ENCODE peak calls at places on chromosomes 6 and 20, in four cellular contexts. One of them, this sample, is unnamed.

GRCh38 chr20:11453430-11453829 is 464.3 kb upstream of the BTBD3 start:
- DNase-seq in ovary: no peak
- DNase-seq in suprapubic skin: no peak
- DNase-seq in esophagus muscularis mucosa: no peak
- DNase-seq in this sample: no peak

GRCh38 chr6:13461805-13462204 is 25.6 kb downstream of the GFOD1 start:
- DNase-seq in ovary: no peak
- DNase-seq in suprapubic skin: no peak
- DNase-seq in esophagus muscularis mucosa: no peak
- DNase-seq in this sample: no peak

GRCh38 chr6:143592335-143592734 is 80.8 kb upstream of the FUCA2 start:
- DNase-seq in esophagus muscularis mucosa: no peak
- DNase-seq in suprapubic skin: no peak
- DNase-seq in ovary: no peak
- DNase-seq in this sample: no peak

GRCh38 chr6:5995705-5996686 is 10.7 kb downstream of the NRN1 start:
- DNase-seq in esophagus muscularis mucosa: peak; percentile 92
- DNase-seq in suprapubic skin: no peak
- DNase-seq in ovary: peak; percentile 59
- DNase-seq in this sample: no peak

GRCh38 chr6:144897441-144897921 is 612.3 kb downstream of the UTRN start:
- DNase-seq in ovary: no peak
- DNase-seq in suprapubic skin: no peak
- DNase-seq in esophagus muscularis mucosa: no peak
- DNase-seq in this sample: no peak

GRCh38 chr20:6829510-6830116 is 62.1 kb downstream of the BMP2 start:
- DNase-seq in suprapubic skin: no peak
- DNase-seq in esophagus muscularis mucosa: no peak
- DNase-seq in ovary: no peak
- DNase-seq in this sample: no peak

GRCh38 chr6:137709424-137710281 is 157.4 kb upstream of the TNFAIP3 start:
- DNase-seq in suprapubic skin: no peak
- DNase-seq in esophagus muscularis mucosa: no peak
- DNase-seq in ovary: no peak
- DNase-seq in this sample: no peak

GRCh38 chr20:40673442-40673841 is 15.6 kb downstream of the MAFB start:
- DNase-seq in esophagus muscularis mucosa: no peak
- DNase-seq in ovary: no peak
- DNase-seq in suprapubic skin: no peak
- DNase-seq in this sample: no peak

GRCh38 chr6:42745083-42745637 is 743 bp downstream of the TBCC start:
- DNase-seq in ovary: peak; percentile 53
- DNase-seq in suprapubic skin: no peak
- DNase-seq in esophagus muscularis mucosa: no peak
- DNase-seq in this sample: no peak

GRCh38 chr20:64063389-64064144 is 569 bp downstream of the TCEA2 start:
- DNase-seq in suprapubic skin: no peak
- DNase-seq in ovary: peak; percentile 68
- DNase-seq in esophagus muscularis mucosa: no peak
- DNase-seq in this sample: no peak

DNA sequence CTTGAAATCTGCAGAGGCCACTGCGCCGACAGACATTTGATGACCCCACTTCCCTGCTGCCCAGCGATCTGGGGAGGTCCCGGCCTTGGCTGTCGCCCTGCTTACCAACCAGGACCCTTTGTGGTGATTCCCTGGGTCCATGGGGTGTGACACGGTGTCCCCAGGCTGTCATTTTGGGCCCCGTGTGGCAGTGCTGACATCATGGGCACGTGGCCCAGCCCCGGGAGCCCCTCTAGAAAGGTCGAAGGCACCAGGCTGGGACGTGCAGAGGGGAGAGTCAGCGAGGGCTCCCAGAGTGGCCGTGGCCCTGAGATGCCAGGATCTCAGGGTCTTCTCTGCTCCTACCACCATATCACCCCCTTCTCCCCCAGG is 170.0 kb downstream of the TAF4 start:
- DNase-seq in esophagus muscularis mucosa: no peak
- DNase-seq in suprapubic skin: no peak
- DNase-seq in ovary: no peak
- DNase-seq in this sample: no peak
- H3K27me3 ChIP-seq in esophagus muscularis mucosa: no peaks in the 10 kb centered on the region
- H3K27me3 ChIP-seq in suprapubic skin: peaks cover 64% of the 10 kb centered on the region
- H3K27me3 ChIP-seq in ovary: no peaks in the 10 kb centered on the region
- H3K27me3 ChIP-seq in this sample: no peaks in the 10 kb centered on the region

GRCh38 chr6:73058736-73059135 is 166.6 kb downstream of the KHDC1L start:
- DNase-seq in suprapubic skin: no peak
- DNase-seq in esophagus muscularis mucosa: no peak
- DNase-seq in ovary: no peak
- DNase-seq in this sample: no peak

GRCh38 chr6:73051147-73051546 is 174.1 kb downstream of the KHDC1L start:
- DNase-seq in ovary: no peak
- DNase-seq in suprapubic skin: no peak
- DNase-seq in esophagus muscularis mucosa: no peak
- DNase-seq in this sample: no peak

GRCh38 chr6:73049971-73050594 is 175.2 kb downstream of the KHDC1L start:
- DNase-seq in ovary: no peak
- DNase-seq in suprapubic skin: no peak
- DNase-seq in esophagus muscularis mucosa: no peak
- DNase-seq in this sample: no peak

GRCh38 chr6:73050706-73051105 is 174.6 kb downstream of the KHDC1L start:
- DNase-seq in suprapubic skin: no peak
- DNase-seq in ovary: no peak
- DNase-seq in esophagus muscularis mucosa: no peak
- DNase-seq in this sample: no peak

DNA sequence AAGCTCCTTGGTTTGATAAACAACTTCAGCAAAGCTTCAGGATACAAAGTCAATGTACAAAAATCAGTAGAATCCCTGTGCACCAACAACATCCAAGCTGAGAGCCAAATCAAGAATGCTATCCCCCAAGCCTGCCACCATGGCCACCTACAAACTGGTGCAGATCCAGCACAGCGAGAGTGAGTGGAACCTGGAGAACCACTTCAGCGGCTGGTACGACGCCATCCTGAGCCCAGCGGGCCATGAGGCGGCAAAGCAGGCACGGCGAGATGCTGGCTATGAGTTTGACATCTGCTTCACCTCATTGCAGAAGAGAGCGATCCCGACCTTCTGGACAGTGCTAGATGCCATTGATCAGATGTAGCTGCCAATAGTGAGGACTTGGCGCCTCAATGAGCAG is 170.3 kb downstream of the KHDC1L start:
- DNase-seq in ovary: no peak
- DNase-seq in esophagus muscularis mucosa: no peak
- DNase-seq in suprapubic skin: no peak
- DNase-seq in this sample: no peak
- H3K27ac ChIP-seq in ovary: no peak overlapping the region
- H3K27ac ChIP-seq in esophagus muscularis mucosa: no peak overlapping the region
- H3K27ac ChIP-seq in suprapubic skin: no peak overlapping the region
- H3K27ac ChIP-seq in this sample: no peak overlapping the region

GRCh38 chr20:57089701-57090144 is 176.7 kb downstream of the BMP7 start:
- DNase-seq in suprapubic skin: peak; percentile 88
- DNase-seq in ovary: peak; percentile 55
- DNase-seq in esophagus muscularis mucosa: no peak
- DNase-seq in this sample: no peak
- TF ChIP-seq POLR2A in suprapubic skin: no peak
- TF ChIP-seq POLR2A in ovary: no peak
- TF ChIP-seq POLR2A in esophagus muscularis mucosa: no peak
- TF ChIP-seq POLR2A in this sample: no peak

GRCh38 chr6:31362751-31363150 is 5.8 kb upstream of the HLA-B start:
- DNase-seq in ovary: no peak
- DNase-seq in esophagus muscularis mucosa: peak; percentile 91
- DNase-seq in suprapubic skin: no peak
- DNase-seq in this sample: no peak
- H3K27me3 ChIP-seq in ovary: no peaks in the 10 kb centered on the region
- H3K27me3 ChIP-seq in esophagus muscularis mucosa: peaks cover 3% of the 10 kb centered on the region
- H3K27me3 ChIP-seq in suprapubic skin: peaks cover 19% of the 10 kb centered on the region
- H3K27me3 ChIP-seq in this sample: peaks cover 54% of the 10 kb centered on the region

GRCh38 chr6:125222531-125223455 is 69.2 kb downstream of the TPD52L1 start:
- DNase-seq in ovary: no peak
- DNase-seq in suprapubic skin: no peak
- DNase-seq in esophagus muscularis mucosa: no peak
- DNase-seq in this sample: no peak
- H3K27ac ChIP-seq in ovary: peak overlapping the region; percentile 50
- H3K27ac ChIP-seq in suprapubic skin: no peak overlapping the region
- H3K27ac ChIP-seq in esophagus muscularis mucosa: no peak overlapping the region
- H3K27ac ChIP-seq in this sample: no peak overlapping the region

GRCh38 chr20:36605309-36606170 is at the start of gene RAB5IF:
- DNase-seq in esophagus muscularis mucosa: peak; percentile 100
- DNase-seq in ovary: peak; percentile 100
- DNase-seq in suprapubic skin: peak; percentile 99
- DNase-seq in this sample: peak; percentile 90
- TF ChIP-seq POLR2A in esophagus muscularis mucosa: no peak
- TF ChIP-seq POLR2A in ovary: peak; percentile 23
- TF ChIP-seq POLR2A in suprapubic skin: peak; percentile 55
- TF ChIP-seq POLR2A in this sample: peak; percentile 89

This sample was measured in esophagus squamous epithelium.